ENCODE peak calls at places on chromosomes 11 and 22, in seven cellular contexts. C, O, Y, E, R, M and H are unnamed samples.

GRCh38 chr11:65640483-65641207 is 2.7 kb downstream of the SIPA1 start:
- DNase-seq in C (no peak), O (no peak), Y (peak), E (peak), R (no peak), M (no peak), H (peak)

GRCh38 chr11:118102721-118103261 is 16.0 kb upstream of the SMIM35 start:
- DNase-seq in C (no peak), O (no peak), Y (peak), E (no peak), R (no peak), M (no peak), H (no peak)

GRCh38 chr22:38852522-38852921 is 8.7 kb upstream of the NPTXR start:
- DNase-seq in C (no peak), O (no peak), Y (no peak), E (no peak), R (no peak), M (no peak), H (no peak)

GRCh38 chr11:12177739-12178338 is 67.4 kb downstream of the MICAL2 start:
- DNase-seq in C (no peak), O (no peak), Y (no peak), E (no peak), R (no peak), M (no peak), H (no peak)

GRCh38 chr11:116082256-116082655 is 578.0 kb upstream of the CADM1 start:
- DNase-seq in C (no peak), O (no peak), Y (no peak), E (no peak), R (no peak), M (no peak), H (no peak)

GRCh38 chr11:2668876-2669275 is 30.9 kb downstream of the KCNQ1OT1 start:
- DNase-seq in C (no peak), O (no peak), Y (no peak), E (no peak), R (no peak), M (no peak), H (no peak)

GRCh38 chr22:25750569-25751173 is 8.7 kb downstream of the MYO18B start:
- DNase-seq in C (no peak), O (no peak), Y (no peak), E (no peak), R (no peak), M (no peak), H (no peak)

GRCh38 chr11:94597896-94598295 is 30.7 kb downstream of the PIWIL4 start:
- DNase-seq in C (no peak), O (no peak), Y (no peak), E (no peak), R (no peak), M (no peak), H (no peak)

GRCh38 chr11:69799582-69799981 is 19.6 kb downstream of the FGF3 start:
- DNase-seq in C (no peak), O (peak), Y (peak), E (no peak), R (peak), M (no peak), H (no peak)

GRCh38 chr22:19114984-19115552 is 7.1 kb downstream of the DGCR2 start:
- DNase-seq in C (no peak), O (no peak), Y (no peak), E (no peak), R (no peak), M (no peak), H (no peak)

GRCh38 chr11:115759622-115760527 is 255.7 kb upstream of the CADM1 start:
- DNase-seq in C (peak), O (no peak), Y (no peak), E (no peak), R (no peak), M (no peak), H (no peak)

GRCh38 chr22:37098976-37099577 is 10.4 kb downstream of the TMPRSS6 start:
- DNase-seq in C (no peak), O (no peak), Y (peak), E (no peak), R (no peak), M (no peak), H (peak)
- TF ChIP-seq CTCF in C (no peak), O (peak), Y (peak), E (no peak), R (peak), M (peak), H (peak)

GRCh38 chr11:112005422-112006094 is 19.6 kb upstream of the DLAT start:
- DNase-seq in C (no peak), O (no peak), Y (no peak), E (no peak), R (no peak), M (no peak), H (no peak)

GRCh38 chr11:112002491-112003216 is 22.6 kb upstream of the DLAT start:
- DNase-seq in C (no peak), O (no peak), Y (no peak), E (no peak), R (no peak), M (no peak), H (no peak)

GRCh38 chr11:112000703-112001102 is 24.5 kb upstream of the DLAT start:
- DNase-seq in C (no peak), O (no peak), Y (no peak), E (no peak), R (no peak), M (no peak), H (no peak)

GRCh38 chr11:111999111-111999510 is 26.1 kb upstream of the DLAT start:
- DNase-seq in C (no peak), O (no peak), Y (no peak), E (no peak), R (no peak), M (no peak), H (no peak)

DNA sequence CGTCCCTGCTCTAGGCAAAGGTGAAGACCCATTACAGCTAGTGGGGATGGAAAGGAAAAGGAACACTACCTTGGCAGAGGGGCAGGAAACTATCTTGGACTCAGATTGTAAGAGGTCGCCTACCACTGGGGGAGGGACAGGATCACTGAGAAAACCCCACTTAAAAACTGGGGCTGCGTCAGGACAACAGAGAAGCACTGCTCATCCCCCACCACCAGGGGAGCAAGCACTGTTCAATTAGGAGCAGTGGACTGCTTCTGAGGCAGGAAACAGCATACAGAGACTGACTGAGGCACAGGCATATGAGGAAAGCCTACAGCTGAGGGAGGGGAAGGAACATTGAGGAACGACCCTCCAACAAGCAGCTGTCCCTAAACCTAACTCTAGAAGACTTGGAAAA is 20.8 kb upstream of the DLAT start:
- DNase-seq in C (no peak), O (no peak), Y (peak), E (peak), R (no peak), M (peak), H (peak)
- TF ChIP-seq CTCF in C (no peak), O (peak), Y (peak), E (peak), R (peak), M (peak), H (peak)

GRCh38 chr11:72591023-72591422 is 83.2 kb downstream of the PDE2A start:
- DNase-seq in C (no peak), O (no peak), Y (no peak), E (no peak), R (no peak), M (no peak), H (no peak)

GRCh38 chr11:72587696-72588095 is 86.5 kb downstream of the PDE2A start:
- DNase-seq in C (peak), O (no peak), Y (no peak), E (no peak), R (no peak), M (no peak), H (no peak)

GRCh38 chr11:72591785-72592490 is 82.3 kb downstream of the PDE2A start:
- DNase-seq in C (no peak), O (no peak), Y (no peak), E (peak), R (no peak), M (no peak), H (no peak)

GRCh38 chr11:72588656-72589410 is 85.4 kb downstream of the PDE2A start:
- DNase-seq in C (peak), O (no peak), Y (no peak), E (no peak), R (no peak), M (no peak), H (no peak)

GRCh38 chr11:72589802-72590761 is 84.1 kb downstream of the PDE2A start:
- DNase-seq in C (no peak), O (no peak), Y (peak), E (no peak), R (no peak), M (peak), H (peak)
- TF ChIP-seq CTCF in C (no peak), O (peak), Y (peak), E (peak), R (peak), M (peak), H (peak)

GRCh38 chr11:22778642-22779041 is 51.0 kb downstream of the SVIP start:
- DNase-seq in C (no peak), O (no peak), Y (peak), E (no peak), R (no peak), M (no peak), H (no peak)
- TF ChIP-seq CTCF in C (no peak), O (no peak), Y (no peak), E (no peak), R (no peak), M (no peak), H (no peak)

GRCh38 chr11:93053864-93054263 is 84.4 kb downstream of the MTNR1B start:
- DNase-seq in C (no peak), O (no peak), Y (no peak), E (no peak), R (no peak), M (no peak), H (no peak)
- TF ChIP-seq CTCF in C (no peak), O (no peak), Y (no peak), E (no peak), R (no peak), M (no peak), H (no peak)